ENCODE peak calls at places on chromosomes 12 and 14, in nine cellular contexts. One of them, this sample, is unnamed.

GRCh38 chr14:101408077-101408831 is 153.0 kb upstream of the DIO3 start:
- DNase-seq in gastrocnemius medialis: peak; percentile 39
- DNase-seq in SJCRH30: no peak
- DNase-seq in CD8-positive, alpha-beta T cell: no peak
- DNase-seq in CD4-positive, alpha-beta memory T cell: no peak
- DNase-seq in Peyer's patch: no peak
- DNase-seq in aorta: no peak
- DNase-seq in heart left ventricle: no peak
- DNase-seq in AG04450: peak; percentile 33
- DNase-seq in this sample: no peak

GRCh38 chr14:99273025-99273723 is 1.2 kb upstream of the BCL11B start:
- DNase-seq in gastrocnemius medialis: no peak
- DNase-seq in SJCRH30: peak; percentile 75
- DNase-seq in CD8-positive, alpha-beta T cell: peak; percentile 67
- DNase-seq in CD4-positive, alpha-beta memory T cell: peak; percentile 35
- DNase-seq in Peyer's patch: no peak
- DNase-seq in aorta: no peak
- DNase-seq in heart left ventricle: no peak
- DNase-seq in AG04450: no peak
- DNase-seq in this sample: no peak

GRCh38 chr14:69056389-69056788 is 77.3 kb upstream of the ACTN1 start:
- DNase-seq in gastrocnemius medialis: no peak
- DNase-seq in SJCRH30: no peak
- DNase-seq in CD8-positive, alpha-beta T cell: peak; percentile 25
- DNase-seq in CD4-positive, alpha-beta memory T cell: no peak
- DNase-seq in Peyer's patch: no peak
- DNase-seq in aorta: no peak
- DNase-seq in heart left ventricle: no peak
- DNase-seq in AG04450: no peak
- DNase-seq in this sample: no peak

GRCh38 chr14:74198441-74199234 is 40.6 kb upstream of the VSX2 start:
- DNase-seq in gastrocnemius medialis: no peak
- DNase-seq in SJCRH30: no peak
- DNase-seq in CD8-positive, alpha-beta T cell: no peak
- DNase-seq in CD4-positive, alpha-beta memory T cell: no peak
- DNase-seq in Peyer's patch: no peak
- DNase-seq in aorta: no peak
- DNase-seq in heart left ventricle: no peak
- DNase-seq in AG04450: no peak
- DNase-seq in this sample: no peak

GRCh38 chr12:113422030-113422900 is at the start of gene SDSL:
- DNase-seq in gastrocnemius medialis: peak; percentile 52
- DNase-seq in SJCRH30: peak; percentile 77
- DNase-seq in CD8-positive, alpha-beta T cell: no peak
- DNase-seq in CD4-positive, alpha-beta memory T cell: no peak
- DNase-seq in Peyer's patch: peak; percentile 19
- DNase-seq in aorta: peak; percentile 82
- DNase-seq in heart left ventricle: peak; percentile 74
- DNase-seq in AG04450: peak; percentile 65
- DNase-seq in this sample: peak; percentile 85

GRCh38 chr12:49974231-49974675 is 1.5 kb downstream of the AQP6 start:
- DNase-seq in gastrocnemius medialis: peak; percentile 35
- DNase-seq in SJCRH30: peak; percentile 45
- DNase-seq in CD8-positive, alpha-beta T cell: no peak
- DNase-seq in CD4-positive, alpha-beta memory T cell: no peak
- DNase-seq in Peyer's patch: no peak
- DNase-seq in aorta: peak; percentile 87
- DNase-seq in heart left ventricle: peak; percentile 70
- DNase-seq in AG04450: peak; percentile 30
- DNase-seq in this sample: peak; percentile 73

GRCh38 chr12:12327802-12328201 is 22.2 kb downstream of the MANSC1 start:
- DNase-seq in gastrocnemius medialis: no peak
- DNase-seq in SJCRH30: peak; percentile 6
- DNase-seq in CD8-positive, alpha-beta T cell: peak; percentile 25
- DNase-seq in CD4-positive, alpha-beta memory T cell: peak; percentile 54
- DNase-seq in Peyer's patch: no peak
- DNase-seq in aorta: no peak
- DNase-seq in heart left ventricle: no peak
- DNase-seq in AG04450: no peak
- DNase-seq in this sample: no peak

GRCh38 chr12:130220361-130220760 is 58.1 kb downstream of the FZD10 start:
- DNase-seq in gastrocnemius medialis: no peak
- DNase-seq in SJCRH30: no peak
- DNase-seq in CD8-positive, alpha-beta T cell: no peak
- DNase-seq in CD4-positive, alpha-beta memory T cell: no peak
- DNase-seq in Peyer's patch: no peak
- DNase-seq in aorta: no peak
- DNase-seq in heart left ventricle: no peak
- DNase-seq in AG04450: no peak
- DNase-seq in this sample: no peak

GRCh38 chr14:36316131-36316530 is 4.3 kb downstream of the MBIP start:
- DNase-seq in gastrocnemius medialis: no peak
- DNase-seq in SJCRH30: no peak
- DNase-seq in CD8-positive, alpha-beta T cell: no peak
- DNase-seq in CD4-positive, alpha-beta memory T cell: no peak
- DNase-seq in Peyer's patch: no peak
- DNase-seq in aorta: no peak
- DNase-seq in heart left ventricle: no peak
- DNase-seq in AG04450: no peak
- DNase-seq in this sample: no peak

GRCh38 chr14:55454264-55455151 is 14.1 kb upstream of the TBPL2 start:
- DNase-seq in gastrocnemius medialis: no peak
- DNase-seq in SJCRH30: peak; percentile 55
- DNase-seq in CD8-positive, alpha-beta T cell: no peak
- DNase-seq in CD4-positive, alpha-beta memory T cell: no peak
- DNase-seq in Peyer's patch: no peak
- DNase-seq in aorta: no peak
- DNase-seq in heart left ventricle: peak; percentile 26
- DNase-seq in AG04450: peak; percentile 52
- DNase-seq in this sample: peak; percentile 33

GRCh38 chr12:6888360-6888759 is 15.3 kb upstream of the SPSB2 start:
- DNase-seq in gastrocnemius medialis: no peak
- DNase-seq in SJCRH30: no peak
- DNase-seq in CD8-positive, alpha-beta T cell: no peak
- DNase-seq in CD4-positive, alpha-beta memory T cell: no peak
- DNase-seq in Peyer's patch: no peak
- DNase-seq in aorta: no peak
- DNase-seq in heart left ventricle: no peak
- DNase-seq in AG04450: no peak
- DNase-seq in this sample: no peak

GRCh38 chr14:29339491-29339890 is 572.9 kb downstream of the FOXG1 start:
- DNase-seq in gastrocnemius medialis: no peak
- DNase-seq in SJCRH30: no peak
- DNase-seq in CD8-positive, alpha-beta T cell: no peak
- DNase-seq in CD4-positive, alpha-beta memory T cell: no peak
- DNase-seq in Peyer's patch: no peak
- DNase-seq in aorta: no peak
- DNase-seq in heart left ventricle: no peak
- DNase-seq in AG04450: no peak
- DNase-seq in this sample: no peak

GRCh38 chr14:44895716-44896115 is 66.0 kb downstream of the KLHL28 start:
- DNase-seq in gastrocnemius medialis: no peak
- DNase-seq in SJCRH30: no peak
- DNase-seq in CD8-positive, alpha-beta T cell: no peak
- DNase-seq in CD4-positive, alpha-beta memory T cell: no peak
- DNase-seq in Peyer's patch: no peak
- DNase-seq in aorta: no peak
- DNase-seq in heart left ventricle: no peak
- DNase-seq in AG04450: peak; percentile 42
- DNase-seq in this sample: no peak

GRCh38 chr12:109116611-109116949 is 193 bp downstream of the ACACB start:
- DNase-seq in gastrocnemius medialis: no peak
- DNase-seq in SJCRH30: no peak
- DNase-seq in CD8-positive, alpha-beta T cell: no peak
- DNase-seq in CD4-positive, alpha-beta memory T cell: no peak
- DNase-seq in Peyer's patch: no peak
- DNase-seq in aorta: no peak
- DNase-seq in heart left ventricle: no peak
- DNase-seq in AG04450: no peak
- DNase-seq in this sample: no peak

GRCh38 chr12:109115758-109116610 is at the start of gene ACACB:
- DNase-seq in gastrocnemius medialis: peak; percentile 98
- DNase-seq in SJCRH30: peak; percentile 34
- DNase-seq in CD8-positive, alpha-beta T cell: no peak
- DNase-seq in CD4-positive, alpha-beta memory T cell: no peak
- DNase-seq in Peyer's patch: no peak
- DNase-seq in aorta: no peak
- DNase-seq in heart left ventricle: peak; percentile 66
- DNase-seq in AG04450: no peak
- DNase-seq in this sample: peak; percentile 86

GRCh38 chr12:109120557-109120956 is 4.2 kb downstream of the ACACB start:
- DNase-seq in gastrocnemius medialis: no peak
- DNase-seq in SJCRH30: no peak
- DNase-seq in CD8-positive, alpha-beta T cell: no peak
- DNase-seq in CD4-positive, alpha-beta memory T cell: no peak
- DNase-seq in Peyer's patch: no peak
- DNase-seq in aorta: no peak
- DNase-seq in heart left ventricle: no peak
- DNase-seq in AG04450: no peak
- DNase-seq in this sample: no peak

GRCh38 chr12:109121346-109121880 is 5.0 kb downstream of the ACACB start:
- DNase-seq in gastrocnemius medialis: no peak
- DNase-seq in SJCRH30: no peak
- DNase-seq in CD8-positive, alpha-beta T cell: no peak
- DNase-seq in CD4-positive, alpha-beta memory T cell: no peak
- DNase-seq in Peyer's patch: no peak
- DNase-seq in aorta: no peak
- DNase-seq in heart left ventricle: no peak
- DNase-seq in AG04450: no peak
- DNase-seq in this sample: no peak

GRCh38 chr12:109120095-109120494 is 3.7 kb downstream of the ACACB start:
- DNase-seq in gastrocnemius medialis: no peak
- DNase-seq in SJCRH30: no peak
- DNase-seq in CD8-positive, alpha-beta T cell: no peak
- DNase-seq in CD4-positive, alpha-beta memory T cell: no peak
- DNase-seq in Peyer's patch: no peak
- DNase-seq in aorta: no peak
- DNase-seq in heart left ventricle: no peak
- DNase-seq in AG04450: no peak
- DNase-seq in this sample: no peak
- H3K4me3 ChIP-seq in gastrocnemius medialis: peak overlapping the region; percentile 77
- H3K4me3 ChIP-seq in SJCRH30: no peak overlapping the region
- H3K4me3 ChIP-seq in CD8-positive, alpha-beta T cell: no peak overlapping the region
- H3K4me3 ChIP-seq in CD4-positive, alpha-beta memory T cell: no peak overlapping the region
- H3K4me3 ChIP-seq in Peyer's patch: no peak overlapping the region
- H3K4me3 ChIP-seq in aorta: no peak overlapping the region
- H3K4me3 ChIP-seq in heart left ventricle: no peak overlapping the region
- H3K4me3 ChIP-seq in AG04450: no peak overlapping the region
- H3K4me3 ChIP-seq in this sample: no peak overlapping the region

GRCh38 chr14:50725761-50726160 is 57.7 kb upstream of the SAV1 start:
- DNase-seq in gastrocnemius medialis: no peak
- DNase-seq in SJCRH30: no peak
- DNase-seq in CD8-positive, alpha-beta T cell: no peak
- DNase-seq in CD4-positive, alpha-beta memory T cell: no peak
- DNase-seq in Peyer's patch: no peak
- DNase-seq in aorta: no peak
- DNase-seq in heart left ventricle: no peak
- DNase-seq in AG04450: no peak
- DNase-seq in this sample: no peak

GRCh38 chr14:50726372-50727107 is 58.4 kb upstream of the SAV1 start:
- DNase-seq in gastrocnemius medialis: no peak
- DNase-seq in SJCRH30: no peak
- DNase-seq in CD8-positive, alpha-beta T cell: no peak
- DNase-seq in CD4-positive, alpha-beta memory T cell: peak; percentile 53
- DNase-seq in Peyer's patch: no peak
- DNase-seq in aorta: no peak
- DNase-seq in heart left ventricle: no peak
- DNase-seq in AG04450: peak; percentile 55
- DNase-seq in this sample: no peak
- H3K27ac ChIP-seq in gastrocnemius medialis: no peak overlapping the region
- H3K27ac ChIP-seq in SJCRH30: no peak overlapping the region
- H3K27ac ChIP-seq in CD8-positive, alpha-beta T cell: peak overlapping the region; percentile 7
- H3K27ac ChIP-seq in CD4-positive, alpha-beta memory T cell: peak overlapping the region; percentile 42
- H3K27ac ChIP-seq in Peyer's patch: no peak overlapping the region
- H3K27ac ChIP-seq in aorta: no peak overlapping the region
- H3K27ac ChIP-seq in heart left ventricle: no peak overlapping the region
- H3K27ac ChIP-seq in AG04450: no peak overlapping the region
- H3K27ac ChIP-seq in this sample: no peak overlapping the region

DNA sequence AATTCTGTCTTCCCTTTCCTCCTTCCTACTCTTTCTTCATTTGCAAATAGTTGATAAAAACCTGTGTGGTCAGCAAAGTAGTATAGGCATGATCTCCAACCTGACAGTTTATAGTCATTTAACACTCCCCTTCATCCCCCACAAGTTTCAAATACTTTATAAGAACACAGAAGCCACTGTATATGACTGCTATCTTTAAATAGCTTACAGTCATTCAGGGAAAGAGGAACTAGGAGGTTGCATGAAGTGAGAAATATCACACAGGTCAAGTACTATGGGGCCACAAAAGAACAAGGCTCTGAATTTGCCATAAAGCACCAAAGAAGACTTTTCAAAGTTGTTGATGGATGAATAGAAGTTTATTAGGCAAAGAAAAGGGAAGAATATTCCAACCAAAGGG is 431.3 kb downstream of the NPAS3 start:
- DNase-seq in gastrocnemius medialis: no peak
- DNase-seq in SJCRH30: no peak
- DNase-seq in CD8-positive, alpha-beta T cell: no peak
- DNase-seq in CD4-positive, alpha-beta memory T cell: no peak
- DNase-seq in Peyer's patch: no peak
- DNase-seq in aorta: no peak
- DNase-seq in heart left ventricle: no peak
- DNase-seq in AG04450: no peak
- DNase-seq in this sample: no peak
- H3K4me3 ChIP-seq in gastrocnemius medialis: no peak overlapping the region
- H3K4me3 ChIP-seq in SJCRH30: no peak overlapping the region
- H3K4me3 ChIP-seq in CD8-positive, alpha-beta T cell: no peak overlapping the region
- H3K4me3 ChIP-seq in CD4-positive, alpha-beta memory T cell: no peak overlapping the region
- H3K4me3 ChIP-seq in Peyer's patch: no peak overlapping the region
- H3K4me3 ChIP-seq in aorta: no peak overlapping the region
- H3K4me3 ChIP-seq in heart left ventricle: no peak overlapping the region
- H3K4me3 ChIP-seq in AG04450: no peak overlapping the region
- H3K4me3 ChIP-seq in this sample: no peak overlapping the region

DNA sequence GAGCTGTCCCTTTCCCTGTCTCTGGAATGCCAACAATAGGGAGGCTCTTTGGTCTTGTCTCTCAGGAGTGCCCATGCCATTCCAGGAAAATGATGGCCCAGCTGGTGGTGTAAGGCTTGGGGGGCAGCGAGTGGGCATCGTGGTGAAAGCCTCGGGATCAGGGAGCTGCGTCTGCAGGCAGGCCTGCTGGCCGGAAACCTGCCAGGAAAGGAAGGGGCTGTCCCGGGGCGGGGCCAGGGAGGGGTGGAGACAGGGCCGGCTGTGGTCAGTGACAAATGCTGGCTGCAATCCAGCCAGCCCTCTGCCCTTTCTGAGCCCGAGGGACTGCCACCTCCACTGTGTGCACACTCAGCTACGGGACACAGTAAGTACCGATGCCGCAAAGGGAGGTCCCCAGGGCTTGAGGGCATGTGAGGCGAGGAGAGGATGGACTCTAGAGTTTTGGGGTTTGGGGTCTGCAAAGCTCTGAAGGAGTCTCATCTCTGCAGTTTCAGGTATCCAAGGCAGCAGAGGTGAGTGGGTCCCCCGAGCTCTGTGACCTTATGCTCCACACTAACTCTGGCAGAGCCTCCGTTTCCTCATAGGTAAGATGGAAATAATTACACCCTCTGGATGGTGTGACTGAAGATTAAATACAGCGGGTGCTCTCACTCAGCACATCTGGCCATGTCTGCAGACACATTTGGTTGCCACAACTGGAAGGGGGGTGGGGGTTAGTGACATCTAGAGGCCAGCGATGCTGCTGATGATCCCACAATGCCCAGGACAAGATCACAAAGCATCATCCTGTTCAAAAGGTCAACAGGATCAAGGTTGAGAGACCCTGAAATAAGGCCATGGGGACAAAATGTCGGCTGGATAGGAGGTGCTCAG is at the start of gene SERPINA5:
- DNase-seq in gastrocnemius medialis: peak; percentile 64
- DNase-seq in SJCRH30: peak; percentile 46
- DNase-seq in CD8-positive, alpha-beta T cell: no peak
- DNase-seq in CD4-positive, alpha-beta memory T cell: no peak
- DNase-seq in Peyer's patch: no peak
- DNase-seq in aorta: peak; percentile 84
- DNase-seq in heart left ventricle: peak; percentile 34
- DNase-seq in AG04450: no peak
- DNase-seq in this sample: peak; percentile 93
- H3K27ac ChIP-seq in gastrocnemius medialis: peak within 1 kb of the TSS; percentile 69
- H3K27ac ChIP-seq in SJCRH30: no peak within 1 kb of the TSS
- H3K27ac ChIP-seq in CD8-positive, alpha-beta T cell: no peak within 1 kb of the TSS
- H3K27ac ChIP-seq in CD4-positive, alpha-beta memory T cell: no peak within 1 kb of the TSS
- H3K27ac ChIP-seq in Peyer's patch: no peak within 1 kb of the TSS
- H3K27ac ChIP-seq in aorta: no peak within 1 kb of the TSS
- H3K27ac ChIP-seq in heart left ventricle: no peak within 1 kb of the TSS
- H3K27ac ChIP-seq in AG04450: no peak within 1 kb of the TSS
- H3K27ac ChIP-seq in this sample: no peak within 1 kb of the TSS